ENCODE peak calls at places on chromosome 18, in eight cellular contexts. S is breast epithelium, A is esophagus squamous epithelium, Z is spleen, P is testis, G is ovary, Q is Peyer's patch, T is H1. J is an unnamed sample.

GRCh38 chr18:42086288-42086687 is 131.3 kb downstream of the PIK3C3 start:
- DNase-seq in Z (no peak), T (no peak), P (no peak), S (no peak), Q (no peak), A (no peak), G (no peak), J (no peak)

GRCh38 chr18:23683671-23684070 is 5.6 kb upstream of the LAMA3 start:
- DNase-seq in T (no peak), Q (no peak), G (no peak), Z (no peak), P (no peak), S (no peak), A (no peak), J (no peak)

GRCh38 chr18:62211323-62211828 is 24.3 kb downstream of the RELCH start:
- DNase-seq in P (no peak), A (no peak), Q (no peak), S (no peak), G (no peak), Z (no peak), T (no peak), J (no peak)

GRCh38 chr18:9901377-9901776 is 12.4 kb upstream of the VAPA start:
- DNase-seq in T (no peak), S (no peak), P (peak), Z (no peak), A (no peak), G (peak), Q (no peak), J (no peak)

GRCh38 chr18:26383454-26384270 is 157.4 kb downstream of the TAF4B start:
- DNase-seq in T (no peak), Q (no peak), A (no peak), S (no peak), P (no peak), Z (no peak), G (no peak), J (no peak)

GRCh38 chr18:11752116-11752911 is 63.2 kb downstream of the GNAL start:
- DNase-seq in A (no peak), P (peak), T (peak), Q (no peak), Z (no peak), S (no peak), G (no peak), J (no peak)

GRCh38 chr18:79531926-79532689 is 136.4 kb downstream of the NFATC1 start:
- DNase-seq in Z (no peak), G (peak), S (no peak), A (no peak), Q (peak), P (no peak), T (no peak), J (no peak)

GRCh38 chr18:12742453-12742852 is 39.6 kb downstream of the PSMG2 start:
- DNase-seq in T (no peak), Q (no peak), A (no peak), P (no peak), Z (no peak), G (no peak), S (no peak), J (no peak)

GRCh38 chr18:39596891-39597290 is 2031.3 kb upstream of the CELF4 start:
- DNase-seq in A (no peak), T (no peak), S (no peak), G (no peak), Z (no peak), P (no peak), Q (no peak), J (no peak)

GRCh38 chr18:24219561-24220317 is 80.9 kb downstream of the CABYR start:
- DNase-seq in A (no peak), Q (no peak), Z (no peak), S (no peak), P (no peak), T (no peak), G (no peak), J (no peak)

GRCh38 chr18:22230403-22231042 is 61.1 kb downstream of the GATA6 start:
- DNase-seq in Q (no peak), G (no peak), A (no peak), T (no peak), S (no peak), P (no peak), Z (no peak), J (no peak)

GRCh38 chr18:8684577-8684976 is 20.8 kb upstream of the MTCL1 start:
- DNase-seq in T (no peak), A (no peak), Q (no peak), P (no peak), Z (no peak), S (no peak), G (no peak), J (peak)

GRCh38 chr18:62432176-62432575 is 90.6 kb upstream of the ZCCHC2 start:
- DNase-seq in S (no peak), G (no peak), T (no peak), Q (no peak), A (no peak), P (no peak), Z (no peak), J (no peak)

GRCh38 chr18:58668211-58668610 is 3.1 kb upstream of the MALT1 start:
- DNase-seq in A (no peak), G (no peak), Q (no peak), S (no peak), T (peak), Z (no peak), P (no peak), J (no peak)

GRCh38 chr18:2794159-2794558 is 52.6 kb upstream of the EMILIN2 start:
- DNase-seq in Q (no peak), G (no peak), A (no peak), S (no peak), Z (no peak), P (no peak), T (no peak), J (no peak)

GRCh38 chr18:8379187-8379941 is 229.9 kb upstream of the RAB12 start:
- DNase-seq in A (no peak), G (no peak), Q (no peak), P (no peak), T (no peak), S (no peak), Z (no peak), J (no peak)

GRCh38 chr18:33700513-33700976 is 122.5 kb downstream of the ASXL3 start:
- DNase-seq in Q (no peak), S (no peak), T (no peak), P (no peak), G (no peak), Z (no peak), A (no peak), J (no peak)

GRCh38 chr18:56727399-56727798 is 76.2 kb downstream of the WDR7 start:
- DNase-seq in T (no peak), S (no peak), P (no peak), G (no peak), Q (no peak), A (no peak), Z (no peak), J (no peak)

GRCh38 chr18:26711806-26712205 is 153.7 kb downstream of the AQP4 start:
- DNase-seq in A (no peak), P (no peak), T (no peak), G (no peak), Z (no peak), S (no peak), Q (no peak), J (peak)

GRCh38 chr18:67300498-67300897 is 216.0 kb downstream of the DSEL start:
- DNase-seq in A (no peak), G (no peak), Z (no peak), Q (no peak), S (no peak), P (no peak), T (no peak), J (no peak)

GRCh38 chr18:9495916-9496540 is 20.7 kb downstream of the RALBP1 start:
- DNase-seq in S (no peak), A (no peak), P (no peak), Q (no peak), T (no peak), Z (no peak), G (no peak), J (no peak)

GRCh38 chr18:39843546-39843945 is 2111.5 kb upstream of the PIK3C3 start:
- DNase-seq in Z (no peak), S (no peak), T (no peak), Q (no peak), A (no peak), G (no peak), P (no peak), J (no peak)

GRCh38 chr18:45802814-45803492 is 22.5 kb upstream of the SIGLEC15 start:
- DNase-seq in Q (no peak), A (no peak), T (no peak), P (no peak), S (no peak), Z (no peak), G (no peak), J (no peak)

GRCh38 chr18:79260510-79260909 is 135.2 kb upstream of the NFATC1 start:
- DNase-seq in G (no peak), Z (no peak), P (no peak), Q (no peak), T (no peak), A (no peak), S (no peak), J (no peak)

GRCh38 chr18:42480521-42480920 is 525.5 kb downstream of the PIK3C3 start:
- DNase-seq in A (no peak), T (no peak), Q (no peak), S (no peak), P (no peak), Z (no peak), G (no peak), J (peak)

GRCh38 chr18:75168654-75169053 is 40.3 kb downstream of the PTGR3 start:
- DNase-seq in P (no peak), G (no peak), Q (no peak), T (no peak), S (no peak), Z (no peak), A (no peak), J (peak)

GRCh38 chr18:37565985-37566478 is 434 bp upstream of the CELF4 start:
- DNase-seq in Q (peak), G (peak), P (peak), S (no peak), A (no peak), Z (peak), T (peak), J (no peak)

GRCh38 chr18:23573948-23574431 is 12.3 kb downstream of the NPC1 start:
- DNase-seq in Q (no peak), Z (no peak), P (no peak), G (no peak), A (no peak), S (no peak), T (no peak), J (no peak)

DNA sequence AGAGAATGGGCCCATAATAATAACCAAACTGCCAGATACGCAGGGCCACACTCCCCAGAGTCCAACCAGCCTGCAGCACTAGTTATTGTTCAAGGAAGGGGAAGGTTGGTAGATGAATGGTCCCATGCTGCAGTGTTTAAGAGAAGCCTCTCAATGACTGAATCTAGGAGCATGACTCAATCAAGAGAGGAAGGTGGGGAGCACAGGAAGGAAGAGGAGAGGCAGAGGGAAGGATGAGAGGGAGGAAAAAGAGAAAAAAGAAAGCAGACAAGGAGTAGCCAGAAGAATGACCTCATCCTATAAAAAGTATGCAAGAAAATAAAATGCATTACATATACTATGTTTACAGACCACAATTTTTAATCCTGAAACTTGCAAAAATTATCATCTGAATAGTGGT is 174.5 kb downstream of the TCF4 start:
- DNase-seq in Q (no peak), S (no peak), Z (no peak), P (no peak), A (no peak), T (no peak), G (no peak), J (no peak)
- TF ChIP-seq POLR2A in Q (no peak), S (no peak), Z (no peak), P (no peak), A (no peak), T (no peak), G (no peak), J (no peak)

GRCh38 chr18:30886998-30887397 is 155.5 kb downstream of the DSC3 start:
- DNase-seq in S (no peak), T (no peak), P (no peak), Q (no peak), Z (no peak), G (no peak), A (no peak), J (no peak)

GRCh38 chr18:30888344-30888743 is 154.2 kb downstream of the DSC3 start:
- DNase-seq in Q (no peak), G (no peak), P (no peak), Z (no peak), S (no peak), A (no peak), T (no peak), J (no peak)

GRCh38 chr18:30889582-30890301 is 152.8 kb downstream of the DSC3 start:
- DNase-seq in A (no peak), S (no peak), Q (no peak), G (no peak), T (no peak), P (no peak), Z (no peak), J (no peak)
- TF ChIP-seq CTCF in A (no peak), S (no peak), Q (no peak), G (no peak), T (peak), P (no peak), Z (no peak), J (peak)

DNA sequence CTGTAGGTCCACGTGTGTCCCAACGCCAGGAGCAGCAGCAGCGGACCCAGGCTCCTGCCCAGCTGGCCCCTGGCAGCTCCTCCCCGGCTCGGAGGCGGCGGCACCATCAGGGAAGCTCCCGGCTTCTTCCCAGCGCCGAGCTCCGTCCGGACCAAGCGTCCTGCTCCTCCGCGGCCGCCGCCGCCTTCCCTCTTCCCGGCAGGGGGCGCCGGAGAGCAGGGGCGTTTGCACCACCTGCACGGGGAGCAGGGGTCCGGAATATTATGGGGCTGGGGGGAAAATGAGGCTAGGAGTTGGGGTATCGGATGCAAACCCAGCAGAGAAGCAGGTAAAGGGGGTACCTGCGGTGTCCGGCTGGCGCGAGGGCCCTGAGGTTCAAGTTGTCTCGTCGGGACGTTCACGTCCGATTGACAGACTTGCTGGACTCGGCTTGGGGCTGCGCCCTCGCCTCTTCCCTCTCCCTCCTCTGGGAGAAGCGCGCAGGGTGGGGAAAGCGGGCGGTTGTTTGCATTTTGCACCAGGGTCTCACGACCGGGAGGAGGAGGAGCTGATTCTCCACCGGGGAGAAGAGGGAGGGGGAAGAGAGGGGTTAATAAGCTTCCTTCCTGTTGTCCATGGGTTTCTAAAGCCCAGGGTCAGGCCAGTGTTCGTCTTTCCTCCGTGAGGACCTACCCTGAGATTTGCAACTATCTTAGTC is at the start of gene CCBE1:
- DNase-seq in P (peak), G (peak), Q (peak), T (peak), S (no peak), Z (no peak), A (no peak), J (no peak)
- TF ChIP-seq POLR2A in P (no peak), G (peak), Q (no peak), T (no peak), S (no peak), Z (no peak), A (no peak), J (no peak)

GRCh38 chr18:48639772-48640432 is 101.1 kb downstream of the CTIF start:
- DNase-seq in T (no peak), Z (no peak), A (no peak), P (no peak), S (no peak), G (no peak), Q (no peak), J (no peak)
- TF ChIP-seq CTCF in T (peak), Z (peak), A (no peak), P (no peak), S (no peak), G (no peak), Q (no peak), J (peak)

GRCh38 chr18:49788327-49788908 is 24.9 kb downstream of the ACAA2 start:
- DNase-seq in A (no peak), G (no peak), T (no peak), S (no peak), Z (no peak), Q (no peak), P (no peak), J (no peak)
- TF ChIP-seq POLR2A in A (no peak), G (no peak), T (no peak), S (no peak), Z (no peak), Q (no peak), P (no peak), J (no peak)

GRCh38 chr18:36129300-36130038 is at the start of the genes ELP2 and SLC39A6:
- DNase-seq in T (peak), P (peak), G (peak), A (peak), S (peak), Z (peak), Q (peak), J (peak)
- TF ChIP-seq CTCF in T (no peak), P (no peak), G (peak), A (no peak), S (no peak), Z (peak), Q (no peak), J (no peak)

GRCh38 chr18:47175895-47176575 is at the start of gene IER3IP1:
- DNase-seq in Q (peak), P (peak), G (peak), T (peak), A (peak), S (peak), Z (peak), J (peak)
- TF ChIP-seq POLR2A in Q (no peak), P (no peak), G (peak), T (peak), A (peak), S (no peak), Z (no peak), J (peak)